ENCODE peak calls at places on chromosomes 2 and 18, in eight cellular contexts. X, C, Z, Q, E, W, U and S are unnamed samples.

GRCh38 chr2:107278672-107279071 is 392.7 kb upstream of the ST6GAL2 start:
- DNase-seq in X (no peak), C (no peak), Z (no peak), Q (no peak), E (no peak), W (no peak), U (no peak), S (no peak)

GRCh38 chr2:232957607-232958211 is 55.3 kb downstream of the NGEF start:
- DNase-seq in X (no peak), C (no peak), Z (no peak), Q (no peak), E (no peak), W (no peak), U (no peak), S (no peak)

GRCh38 chr2:240455719-240456606 is 20.5 kb downstream of the GPC1 start:
- DNase-seq in X (no peak), C (no peak), Z (no peak), Q (no peak), E (no peak), W (no peak), U (no peak), S (no peak)

GRCh38 chr2:216535454-216535995 is 36.9 kb downstream of the RPL37A start:
- DNase-seq in X (no peak), C (no peak), Z (no peak), Q (peak; percentile 92), E (no peak), W (peak; percentile 78), U (no peak), S (no peak)

GRCh38 chr2:383888-384287 is 96.0 kb upstream of the ALKAL2 start:
- DNase-seq in X (no peak), C (no peak), Z (no peak), Q (no peak), E (no peak), W (no peak), U (no peak), S (no peak)

GRCh38 chr2:223688094-223688835 is 86.1 kb upstream of the SCG2 start:
- DNase-seq in X (peak; percentile 10), C (no peak), Z (peak; percentile 54), Q (no peak), E (no peak), W (no peak), U (peak; percentile 18), S (peak; percentile 66)

GRCh38 chr2:157868993-157869392 is 7.1 kb downstream of the ACVR1 start:
- DNase-seq in X (no peak), C (no peak), Z (no peak), Q (no peak), E (no peak), W (no peak), U (no peak), S (no peak)

GRCh38 chr2:169131587-169132512 is 62.5 kb downstream of the DHRS9 start:
- DNase-seq in X (peak; percentile 63), C (no peak), Z (no peak), Q (no peak), E (no peak), W (no peak), U (peak; percentile 4), S (peak; percentile 42)

GRCh38 chr18:8969639-8970378 is 132.7 kb upstream of the NDUFV2 start:
- DNase-seq in X (no peak), C (no peak), Z (no peak), Q (no peak), E (no peak), W (no peak), U (no peak), S (no peak)

GRCh38 chr2:109129356-109129920 is 433 bp downstream of the SH3RF3 start:
- DNase-seq in X (peak; percentile 20), C (no peak), Z (no peak), Q (no peak), E (no peak), W (no peak), U (no peak), S (no peak)

GRCh38 chr2:239441261-239441701 is 40.5 kb upstream of the HDAC4 start:
- DNase-seq in X (no peak), C (no peak), Z (no peak), Q (no peak), E (no peak), W (no peak), U (no peak), S (no peak)

GRCh38 chr18:4035521-4035920 is 419.6 kb downstream of the DLGAP1 start:
- DNase-seq in X (peak; percentile 8), C (no peak), Z (peak; percentile 5), Q (no peak), E (no peak), W (no peak), U (no peak), S (peak; percentile 10)

GRCh38 chr18:58682429-58683069 is 11.3 kb downstream of the MALT1 start:
- DNase-seq in X (peak; percentile 1), C (no peak), Z (no peak), Q (peak; percentile 51), E (no peak), W (peak; percentile 47), U (no peak), S (no peak)

GRCh38 chr2:118340103-118340502 is 251.8 kb downstream of the INSIG2 start:
- DNase-seq in X (no peak), C (no peak), Z (no peak), Q (no peak), E (no peak), W (no peak), U (no peak), S (no peak)

GRCh38 chr2:200311139-200311538 is 4.6 kb downstream of the SPATS2L start:
- DNase-seq in X (no peak), C (no peak), Z (no peak), Q (no peak), E (no peak), W (no peak), U (no peak), S (no peak)

GRCh38 chr2:56185582-56186046 is 1.8 kb downstream of the CCDC85A start:
- DNase-seq in X (peak; percentile 28), C (no peak), Z (no peak), Q (no peak), E (no peak), W (peak; percentile 38), U (no peak), S (no peak)

GRCh38 chr2:114450639-114451038 is 8.2 kb downstream of the DPP10 start:
- DNase-seq in X (peak; percentile 34), C (no peak), Z (no peak), Q (no peak), E (no peak), W (no peak), U (no peak), S (no peak)

GRCh38 chr2:124039032-124039431 is 13.9 kb downstream of the CNTNAP5 start:
- DNase-seq in X (no peak), C (no peak), Z (no peak), Q (no peak), E (no peak), W (no peak), U (no peak), S (no peak)

GRCh38 chr2:217729426-217730058 is 273.3 kb downstream of the TNS1 start:
- DNase-seq in X (peak; percentile 64), C (no peak), Z (peak; percentile 74), Q (no peak), E (no peak), W (peak; percentile 56), U (peak; percentile 38), S (peak; percentile 14)